ENCODE peak calls at places on chromosome 4, in ten cellular contexts. One of them, this sample, is unnamed.

GRCh38 chr4:6492861-6493667 is 20.6 kb upstream of the PPP2R2C start:
- DNase-seq in stimulated activated CD4-positive, alpha-beta T cell treated with anti-CD3 and anti-CD28 coated beads, Interleukin-4, amount 100 ng/mL, for 24 hours: no peak
- DNase-seq in stimulated activated CD8-positive, alpha-beta memory T cell treated with anti-CD3 and anti-CD28 coated beads, Interleukin-15, amount 100 ng/mL, for 4 hours: no peak
- DNase-seq in HFF-Myc: no peak
- DNase-seq in stimulated activated naive CD8-positive, alpha-beta T cell treated with anti-CD3 and anti-CD28 coated beads, Interleukin-15, Interleukin-2, amounts not matched to agents 100 U/mL and 50 U/mL, for 24 hours: no peak
- DNase-seq in D341Med: no peak
- DNase-seq in T follicular helper cell: no peak
- DNase-seq in kidney epithelial cell: no peak
- DNase-seq in ACHN: no peak
- DNase-seq in endodermal cell: no peak
- DNase-seq in this sample: peak

GRCh38 chr4:117889978-117890377 is 144.3 kb upstream of the NDST3 start:
- DNase-seq in kidney epithelial cell: no peak
- DNase-seq in stimulated activated CD8-positive, alpha-beta memory T cell treated with anti-CD3 and anti-CD28 coated beads, Interleukin-15, amount 100 ng/mL, for 4 hours: no peak
- DNase-seq in stimulated activated naive CD8-positive, alpha-beta T cell treated with anti-CD3 and anti-CD28 coated beads, Interleukin-15, Interleukin-2, amounts not matched to agents 100 U/mL and 50 U/mL, for 24 hours: no peak
- DNase-seq in ACHN: no peak
- DNase-seq in endodermal cell: no peak
- DNase-seq in T follicular helper cell: no peak
- DNase-seq in D341Med: no peak
- DNase-seq in stimulated activated CD4-positive, alpha-beta T cell treated with anti-CD3 and anti-CD28 coated beads, Interleukin-4, amount 100 ng/mL, for 24 hours: no peak
- DNase-seq in HFF-Myc: no peak
- DNase-seq in this sample: no peak

GRCh38 chr4:139556071-139556734 is at the start of gene SETD7:
- DNase-seq in ACHN: peak
- DNase-seq in stimulated activated naive CD8-positive, alpha-beta T cell treated with anti-CD3 and anti-CD28 coated beads, Interleukin-15, Interleukin-2, amounts not matched to agents 100 U/mL and 50 U/mL, for 24 hours: peak
- DNase-seq in stimulated activated CD8-positive, alpha-beta memory T cell treated with anti-CD3 and anti-CD28 coated beads, Interleukin-15, amount 100 ng/mL, for 4 hours: peak
- DNase-seq in D341Med: peak
- DNase-seq in T follicular helper cell: peak
- DNase-seq in stimulated activated CD4-positive, alpha-beta T cell treated with anti-CD3 and anti-CD28 coated beads, Interleukin-4, amount 100 ng/mL, for 24 hours: peak
- DNase-seq in kidney epithelial cell: peak
- DNase-seq in HFF-Myc: no peak
- DNase-seq in endodermal cell: peak
- DNase-seq in this sample: peak

GRCh38 chr4:121980643-121981042 is 28.8 kb upstream of the TRPC3 start:
- DNase-seq in kidney epithelial cell: no peak
- DNase-seq in D341Med: no peak
- DNase-seq in endodermal cell: no peak
- DNase-seq in stimulated activated CD8-positive, alpha-beta memory T cell treated with anti-CD3 and anti-CD28 coated beads, Interleukin-15, amount 100 ng/mL, for 4 hours: no peak
- DNase-seq in T follicular helper cell: no peak
- DNase-seq in stimulated activated CD4-positive, alpha-beta T cell treated with anti-CD3 and anti-CD28 coated beads, Interleukin-4, amount 100 ng/mL, for 24 hours: no peak
- DNase-seq in stimulated activated naive CD8-positive, alpha-beta T cell treated with anti-CD3 and anti-CD28 coated beads, Interleukin-15, Interleukin-2, amounts not matched to agents 100 U/mL and 50 U/mL, for 24 hours: no peak
- DNase-seq in ACHN: no peak
- DNase-seq in HFF-Myc: peak
- DNase-seq in this sample: no peak

GRCh38 chr4:52659016-52659721 is at the start of gene USP46:
- DNase-seq in kidney epithelial cell: no peak
- DNase-seq in stimulated activated CD4-positive, alpha-beta T cell treated with anti-CD3 and anti-CD28 coated beads, Interleukin-4, amount 100 ng/mL, for 24 hours: peak
- DNase-seq in HFF-Myc: no peak
- DNase-seq in ACHN: peak
- DNase-seq in stimulated activated CD8-positive, alpha-beta memory T cell treated with anti-CD3 and anti-CD28 coated beads, Interleukin-15, amount 100 ng/mL, for 4 hours: peak
- DNase-seq in D341Med: peak
- DNase-seq in endodermal cell: peak
- DNase-seq in stimulated activated naive CD8-positive, alpha-beta T cell treated with anti-CD3 and anti-CD28 coated beads, Interleukin-15, Interleukin-2, amounts not matched to agents 100 U/mL and 50 U/mL, for 24 hours: peak
- DNase-seq in T follicular helper cell: peak
- DNase-seq in this sample: peak

GRCh38 chr4:4694296-4694772 is 152.5 kb upstream of the STX18 start:
- DNase-seq in HFF-Myc: no peak
- DNase-seq in stimulated activated naive CD8-positive, alpha-beta T cell treated with anti-CD3 and anti-CD28 coated beads, Interleukin-15, Interleukin-2, amounts not matched to agents 100 U/mL and 50 U/mL, for 24 hours: no peak
- DNase-seq in T follicular helper cell: no peak
- DNase-seq in D341Med: no peak
- DNase-seq in kidney epithelial cell: no peak
- DNase-seq in stimulated activated CD4-positive, alpha-beta T cell treated with anti-CD3 and anti-CD28 coated beads, Interleukin-4, amount 100 ng/mL, for 24 hours: no peak
- DNase-seq in ACHN: peak
- DNase-seq in stimulated activated CD8-positive, alpha-beta memory T cell treated with anti-CD3 and anti-CD28 coated beads, Interleukin-15, amount 100 ng/mL, for 4 hours: no peak
- DNase-seq in endodermal cell: peak
- DNase-seq in this sample: peak

GRCh38 chr4:65050786-65051185 is 619.5 kb downstream of the EPHA5 start:
- DNase-seq in ACHN: no peak
- DNase-seq in D341Med: no peak
- DNase-seq in stimulated activated naive CD8-positive, alpha-beta T cell treated with anti-CD3 and anti-CD28 coated beads, Interleukin-15, Interleukin-2, amounts not matched to agents 100 U/mL and 50 U/mL, for 24 hours: no peak
- DNase-seq in HFF-Myc: no peak
- DNase-seq in T follicular helper cell: no peak
- DNase-seq in kidney epithelial cell: no peak
- DNase-seq in endodermal cell: no peak
- DNase-seq in stimulated activated CD8-positive, alpha-beta memory T cell treated with anti-CD3 and anti-CD28 coated beads, Interleukin-15, amount 100 ng/mL, for 4 hours: no peak
- DNase-seq in stimulated activated CD4-positive, alpha-beta T cell treated with anti-CD3 and anti-CD28 coated beads, Interleukin-4, amount 100 ng/mL, for 24 hours: no peak
- DNase-seq in this sample: no peak

GRCh38 chr4:87938746-87939145 is 36.8 kb upstream of the SPP1 start:
- DNase-seq in ACHN: no peak
- DNase-seq in stimulated activated CD8-positive, alpha-beta memory T cell treated with anti-CD3 and anti-CD28 coated beads, Interleukin-15, amount 100 ng/mL, for 4 hours: no peak
- DNase-seq in HFF-Myc: no peak
- DNase-seq in stimulated activated naive CD8-positive, alpha-beta T cell treated with anti-CD3 and anti-CD28 coated beads, Interleukin-15, Interleukin-2, amounts not matched to agents 100 U/mL and 50 U/mL, for 24 hours: no peak
- DNase-seq in stimulated activated CD4-positive, alpha-beta T cell treated with anti-CD3 and anti-CD28 coated beads, Interleukin-4, amount 100 ng/mL, for 24 hours: no peak
- DNase-seq in kidney epithelial cell: no peak
- DNase-seq in D341Med: no peak
- DNase-seq in endodermal cell: no peak
- DNase-seq in T follicular helper cell: no peak
- DNase-seq in this sample: no peak

GRCh38 chr4:2756691-2757350 is 685 bp upstream of the TNIP2 start:
- DNase-seq in kidney epithelial cell: no peak
- DNase-seq in HFF-Myc: no peak
- DNase-seq in endodermal cell: no peak
- DNase-seq in stimulated activated naive CD8-positive, alpha-beta T cell treated with anti-CD3 and anti-CD28 coated beads, Interleukin-15, Interleukin-2, amounts not matched to agents 100 U/mL and 50 U/mL, for 24 hours: no peak
- DNase-seq in stimulated activated CD4-positive, alpha-beta T cell treated with anti-CD3 and anti-CD28 coated beads, Interleukin-4, amount 100 ng/mL, for 24 hours: no peak
- DNase-seq in D341Med: peak
- DNase-seq in stimulated activated CD8-positive, alpha-beta memory T cell treated with anti-CD3 and anti-CD28 coated beads, Interleukin-15, amount 100 ng/mL, for 4 hours: no peak
- DNase-seq in ACHN: no peak
- DNase-seq in T follicular helper cell: no peak
- DNase-seq in this sample: no peak

GRCh38 chr4:165686756-165687155 is 186.3 kb upstream of the TLL1 start:
- DNase-seq in stimulated activated CD4-positive, alpha-beta T cell treated with anti-CD3 and anti-CD28 coated beads, Interleukin-4, amount 100 ng/mL, for 24 hours: no peak
- DNase-seq in ACHN: no peak
- DNase-seq in HFF-Myc: no peak
- DNase-seq in T follicular helper cell: no peak
- DNase-seq in stimulated activated CD8-positive, alpha-beta memory T cell treated with anti-CD3 and anti-CD28 coated beads, Interleukin-15, amount 100 ng/mL, for 4 hours: no peak
- DNase-seq in D341Med: no peak
- DNase-seq in endodermal cell: no peak
- DNase-seq in kidney epithelial cell: no peak
- DNase-seq in stimulated activated naive CD8-positive, alpha-beta T cell treated with anti-CD3 and anti-CD28 coated beads, Interleukin-15, Interleukin-2, amounts not matched to agents 100 U/mL and 50 U/mL, for 24 hours: no peak
- DNase-seq in this sample: no peak

GRCh38 chr4:136750898-136751297 is 781.4 kb downstream of the PCDH18 start:
- DNase-seq in stimulated activated CD8-positive, alpha-beta memory T cell treated with anti-CD3 and anti-CD28 coated beads, Interleukin-15, amount 100 ng/mL, for 4 hours: no peak
- DNase-seq in ACHN: no peak
- DNase-seq in D341Med: no peak
- DNase-seq in stimulated activated CD4-positive, alpha-beta T cell treated with anti-CD3 and anti-CD28 coated beads, Interleukin-4, amount 100 ng/mL, for 24 hours: no peak
- DNase-seq in kidney epithelial cell: no peak
- DNase-seq in endodermal cell: no peak
- DNase-seq in HFF-Myc: no peak
- DNase-seq in T follicular helper cell: no peak
- DNase-seq in stimulated activated naive CD8-positive, alpha-beta T cell treated with anti-CD3 and anti-CD28 coated beads, Interleukin-15, Interleukin-2, amounts not matched to agents 100 U/mL and 50 U/mL, for 24 hours: no peak
- DNase-seq in this sample: no peak

GRCh38 chr4:93299116-93299515 is 529.4 kb upstream of the ATOH1 start:
- DNase-seq in stimulated activated CD8-positive, alpha-beta memory T cell treated with anti-CD3 and anti-CD28 coated beads, Interleukin-15, amount 100 ng/mL, for 4 hours: no peak
- DNase-seq in HFF-Myc: no peak
- DNase-seq in T follicular helper cell: no peak
- DNase-seq in kidney epithelial cell: no peak
- DNase-seq in stimulated activated naive CD8-positive, alpha-beta T cell treated with anti-CD3 and anti-CD28 coated beads, Interleukin-15, Interleukin-2, amounts not matched to agents 100 U/mL and 50 U/mL, for 24 hours: no peak
- DNase-seq in ACHN: no peak
- DNase-seq in stimulated activated CD4-positive, alpha-beta T cell treated with anti-CD3 and anti-CD28 coated beads, Interleukin-4, amount 100 ng/mL, for 24 hours: no peak
- DNase-seq in D341Med: no peak
- DNase-seq in endodermal cell: no peak
- DNase-seq in this sample: no peak

GRCh38 chr4:89539797-89540711 is 232.5 kb upstream of the GPRIN3 start:
- DNase-seq in T follicular helper cell: no peak
- DNase-seq in stimulated activated naive CD8-positive, alpha-beta T cell treated with anti-CD3 and anti-CD28 coated beads, Interleukin-15, Interleukin-2, amounts not matched to agents 100 U/mL and 50 U/mL, for 24 hours: no peak
- DNase-seq in HFF-Myc: peak
- DNase-seq in stimulated activated CD8-positive, alpha-beta memory T cell treated with anti-CD3 and anti-CD28 coated beads, Interleukin-15, amount 100 ng/mL, for 4 hours: no peak
- DNase-seq in kidney epithelial cell: no peak
- DNase-seq in endodermal cell: no peak
- DNase-seq in ACHN: no peak
- DNase-seq in D341Med: no peak
- DNase-seq in stimulated activated CD4-positive, alpha-beta T cell treated with anti-CD3 and anti-CD28 coated beads, Interleukin-4, amount 100 ng/mL, for 24 hours: no peak
- DNase-seq in this sample: no peak

GRCh38 chr4:12562016-12562415 is 922.1 kb downstream of the RAB28 start:
- DNase-seq in kidney epithelial cell: no peak
- DNase-seq in T follicular helper cell: no peak
- DNase-seq in HFF-Myc: no peak
- DNase-seq in stimulated activated CD8-positive, alpha-beta memory T cell treated with anti-CD3 and anti-CD28 coated beads, Interleukin-15, amount 100 ng/mL, for 4 hours: no peak
- DNase-seq in stimulated activated CD4-positive, alpha-beta T cell treated with anti-CD3 and anti-CD28 coated beads, Interleukin-4, amount 100 ng/mL, for 24 hours: no peak
- DNase-seq in endodermal cell: no peak
- DNase-seq in ACHN: no peak
- DNase-seq in D341Med: no peak
- DNase-seq in stimulated activated naive CD8-positive, alpha-beta T cell treated with anti-CD3 and anti-CD28 coated beads, Interleukin-15, Interleukin-2, amounts not matched to agents 100 U/mL and 50 U/mL, for 24 hours: no peak
- DNase-seq in this sample: no peak

GRCh38 chr4:175951794-175952193 is 113.8 kb upstream of the WDR17 start:
- DNase-seq in stimulated activated CD8-positive, alpha-beta memory T cell treated with anti-CD3 and anti-CD28 coated beads, Interleukin-15, amount 100 ng/mL, for 4 hours: no peak
- DNase-seq in kidney epithelial cell: no peak
- DNase-seq in D341Med: no peak
- DNase-seq in stimulated activated naive CD8-positive, alpha-beta T cell treated with anti-CD3 and anti-CD28 coated beads, Interleukin-15, Interleukin-2, amounts not matched to agents 100 U/mL and 50 U/mL, for 24 hours: no peak
- DNase-seq in stimulated activated CD4-positive, alpha-beta T cell treated with anti-CD3 and anti-CD28 coated beads, Interleukin-4, amount 100 ng/mL, for 24 hours: no peak
- DNase-seq in ACHN: no peak
- DNase-seq in T follicular helper cell: no peak
- DNase-seq in endodermal cell: no peak
- DNase-seq in HFF-Myc: no peak
- DNase-seq in this sample: no peak